ENCODE peak calls at places on chromosomes 5 and 9, in five cellular contexts. E is astrocyte, B is HCT116, L is neural progenitor cell, D is keratinocyte. G is an unnamed sample.

GRCh38 chr5:138752951-138753793 is at the start of gene CTNNA1:
- DNase-seq in E (peak; percentile 45), B (peak; percentile 71), L (peak; percentile 92), D (peak; percentile 41), G (no peak)

GRCh38 chr9:5721279-5722087 is 92.6 kb downstream of the RIC1 start:
- DNase-seq in E (no peak), B (no peak), L (no peak), D (no peak), G (no peak)

GRCh38 chr5:42495908-42496307 is 72.7 kb downstream of the GHR start:
- DNase-seq in E (no peak), B (no peak), L (no peak), D (no peak), G (no peak)

GRCh38 chr9:123322771-123323481 is 33.1 kb upstream of the CRB2 start:
- DNase-seq in E (no peak), B (no peak), L (no peak), D (no peak), G (no peak)

GRCh38 chr5:170552486-170553122 is 48.8 kb downstream of the KCNIP1 start:
- DNase-seq in E (peak; percentile 94), B (no peak), L (peak; percentile 53), D (no peak), G (peak; percentile 75)

GRCh38 chr5:91296691-91297143 is 86.4 kb downstream of the ARRDC3 start:
- DNase-seq in E (peak; percentile 87), B (no peak), L (no peak), D (no peak), G (peak; percentile 69)

GRCh38 chr9:89529243-89530030 is 31.5 kb upstream of the SEMA4D start:
- DNase-seq in E (no peak), B (no peak), L (no peak), D (no peak), G (no peak)

GRCh38 chr9:107397076-107398049 is 92.2 kb downstream of the KLF4 start:
- DNase-seq in E (peak; percentile 47), B (no peak), L (no peak), D (peak; percentile 9), G (no peak)

GRCh38 chr9:133731876-133732321 is 6.3 kb downstream of the SARDH start:
- DNase-seq in E (peak; percentile 10), B (peak; percentile 49), L (peak; percentile 84), D (no peak), G (no peak)

GRCh38 chr5:153592081-153592480 is 101.6 kb downstream of the GRIA1 start:
- DNase-seq in E (no peak), B (no peak), L (no peak), D (no peak), G (no peak)

GRCh38 chr5:35860686-35861085 is 4.0 kb downstream of the IL7R start:
- DNase-seq in E (peak; percentile 61), B (no peak), L (no peak), D (no peak), G (no peak)

GRCh38 chr9:21680590-21680989 is 121.8 kb upstream of the MTAP start:
- DNase-seq in E (no peak), B (no peak), L (no peak), D (no peak), G (no peak)

GRCh38 chr9:18466101-18466500 is 7.9 kb upstream of the ADAMTSL1 start:
- DNase-seq in E (no peak), B (no peak), L (no peak), D (no peak), G (no peak)

GRCh38 chr9:21096172-21096900 is 18.6 kb upstream of the IFNB1 start:
- DNase-seq in E (peak; percentile 21), B (no peak), L (no peak), D (peak; percentile 4), G (no peak)

GRCh38 chr5:40437452-40437861 is 242.3 kb upstream of the PTGER4 start:
- DNase-seq in E (peak; percentile 59), B (no peak), L (no peak), D (no peak), G (peak; percentile 35)

GRCh38 chr5:79448336-79448735 is 65.6 kb downstream of the HOMER1 start:
- DNase-seq in E (peak; percentile 78), B (no peak), L (no peak), D (no peak), G (peak; percentile 34)

GRCh38 chr9:105072476-105072875 is 144.5 kb upstream of the ABCA1 start:
- DNase-seq in E (no peak), B (no peak), L (no peak), D (no peak), G (no peak)

GRCh38 chr9:134325813-134326753 is at the start of gene RXRA:
- DNase-seq in E (peak; percentile 77), B (no peak), L (peak; percentile 94), D (no peak), G (no peak)

GRCh38 chr5:82265052-82265451 is 13.1 kb downstream of the RPS23 start:
- DNase-seq in E (peak; percentile 44), B (no peak), L (no peak), D (no peak), G (no peak)

GRCh38 chr9:21711504-21711903 is 90.9 kb upstream of the MTAP start:
- DNase-seq in E (peak; percentile 66), B (peak; percentile 80), L (peak; percentile 84), D (peak; percentile 79), G (peak; percentile 79)

GRCh38 chr9:119639287-119639955 is 270.2 kb upstream of the BRINP1 start:
- DNase-seq in E (no peak), B (no peak), L (peak; percentile 70), D (no peak), G (peak; percentile 9)

GRCh38 chr9:120336021-120336752 is 243.8 kb downstream of the CDK5RAP2 start:
- DNase-seq in E (no peak), B (no peak), L (no peak), D (no peak), G (peak; percentile 19)

GRCh38 chr5:8700222-8700621 is 831.3 kb downstream of the MTRR start:
- DNase-seq in E (no peak), B (no peak), L (no peak), D (no peak), G (no peak)

GRCh38 chr9:114282926-114283325 is 40.0 kb upstream of the ORM1 start:
- DNase-seq in E (peak; percentile 90), B (no peak), L (no peak), D (no peak), G (peak; percentile 49)

GRCh38 chr9:38690574-38690973 is 29.4 kb downstream of the FAM240B start:
- DNase-seq in E (no peak), B (no peak), L (no peak), D (no peak), G (no peak)

GRCh38 chr5:160021818-160022446 is 13.0 kb downstream of the TTC1 start:
- DNase-seq in E (peak; percentile 28), B (peak; percentile 31), L (peak; percentile 70), D (peak; percentile 30), G (peak; percentile 12)

GRCh38 chr9:91567642-91568274 is 144.1 kb upstream of the NFIL3 start:
- DNase-seq in E (no peak), B (no peak), L (no peak), D (no peak), G (no peak)

GRCh38 chr5:19927919-19928318 is 60.1 kb downstream of the CDH18 start:
- DNase-seq in E (no peak), B (no peak), L (peak; percentile 28), D (no peak), G (no peak)

GRCh38 chr5:91033370-91033769 is 349.7 kb downstream of the ARRDC3 start:
- DNase-seq in E (no peak), B (no peak), L (no peak), D (no peak), G (no peak)

GRCh38 chr5:55231476-55232193 is 1.8 kb downstream of the CCNO start:
- DNase-seq in E (no peak), B (no peak), L (peak; percentile 52), D (no peak), G (no peak)

GRCh38 chr5:74653991-74654390 is 13.5 kb upstream of the ENC1 start:
- DNase-seq in E (no peak), B (no peak), L (no peak), D (no peak), G (no peak)

GRCh38 chr9:131813116-131813515 is 73.2 kb upstream of the RAPGEF1 start:
- DNase-seq in E (peak; percentile 77), B (no peak), L (no peak), D (no peak), G (no peak)

GRCh38 chr9:68998812-68999211 is 15.1 kb downstream of the PRKACG start:
- DNase-seq in E (no peak), B (no peak), L (no peak), D (no peak), G (no peak)

GRCh38 chr5:57953830-57954229 is 471.2 kb upstream of the ACTBL2 start:
- DNase-seq in E (no peak), B (no peak), L (no peak), D (no peak), G (no peak)

DNA sequence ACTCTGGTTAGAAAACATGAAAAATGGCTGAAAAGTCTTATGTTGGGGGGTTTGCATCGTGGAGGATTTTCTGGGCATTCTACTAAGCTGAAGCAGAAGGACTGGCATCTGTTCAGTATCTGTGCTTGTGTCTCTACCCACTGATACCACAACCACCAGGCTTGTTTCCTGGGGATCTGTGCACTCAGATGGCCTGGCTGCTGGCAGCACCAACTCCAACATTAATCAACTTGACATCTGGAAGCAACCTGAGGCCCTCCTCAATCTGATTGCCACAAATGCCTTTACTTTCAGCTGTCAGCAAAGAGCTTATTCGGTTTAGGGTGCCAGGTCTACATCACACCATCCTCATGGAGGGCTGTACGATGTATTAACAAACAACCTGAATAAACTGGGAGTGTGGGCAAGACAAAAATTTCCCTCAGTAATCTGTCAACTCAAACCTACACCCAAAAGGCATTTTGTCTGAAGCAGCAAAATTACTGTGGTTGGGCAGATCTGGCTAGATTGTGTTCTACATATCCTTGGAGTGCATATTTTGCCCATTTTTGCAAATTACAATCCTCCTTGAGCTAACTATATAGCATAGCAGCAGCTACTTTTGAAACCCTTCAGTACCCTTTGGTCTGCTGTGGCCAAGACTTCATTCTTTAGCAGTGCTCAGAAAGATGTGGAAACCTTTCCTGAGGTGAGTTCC is 74.6 kb downstream of the FOXD1 start:
- DNase-seq in E (peak; percentile 81), B (no peak), L (no peak), D (no peak), G (no peak)
- H3K27me3 ChIP-seq in E (no peaks in the 10 kb centered on the region), B (no peaks in the 10 kb centered on the region), L (no peaks in the 10 kb centered on the region), D (no peaks in the 10 kb centered on the region), G (no peaks in the 10 kb centered on the region)

GRCh38 chr5:124059200-124059599 is 547.2 kb downstream of the CSNK1G3 start:
- DNase-seq in E (no peak), B (no peak), L (no peak), D (no peak), G (peak; percentile 49)

GRCh38 chr5:124054564-124054963 is 542.6 kb downstream of the CSNK1G3 start:
- DNase-seq in E (no peak), B (no peak), L (no peak), D (no peak), G (no peak)

GRCh38 chr5:124057815-124058231 is 545.8 kb downstream of the CSNK1G3 start:
- DNase-seq in E (no peak), B (no peak), L (no peak), D (no peak), G (no peak)

GRCh38 chr5:124057161-124057814 is 545.3 kb downstream of the CSNK1G3 start:
- DNase-seq in E (no peak), B (no peak), L (no peak), D (no peak), G (peak; percentile 21)

GRCh38 chr5:124056326-124057160 is 544.6 kb downstream of the CSNK1G3 start:
- DNase-seq in E (peak; percentile 75), B (no peak), L (no peak), D (no peak), G (no peak)
- H3K4me3 ChIP-seq in E (no peak overlapping the region), B (no peak overlapping the region), L (no peak overlapping the region), D (no peak overlapping the region), G (no peak overlapping the region)

GRCh38 chr5:178387061-178387855 is 154.7 kb upstream of the PHYKPL start:
- DNase-seq in E (no peak), B (no peak), L (no peak), D (no peak), G (no peak)
- H3K27me3 ChIP-seq in E (no peaks in the 10 kb centered on the region), B (peaks cover 23% of the 10 kb centered on the region), L (no peaks in the 10 kb centered on the region), D (no peaks in the 10 kb centered on the region), G (peaks cover 2% of the 10 kb centered on the region)

GRCh38 chr5:94130077-94130476 is 388.7 kb upstream of the POU5F2 start:
- DNase-seq in E (no peak), B (no peak), L (no peak), D (no peak), G (no peak)
- H3K4me3 ChIP-seq in E (no peak overlapping the region), B (no peak overlapping the region), L (no peak overlapping the region), D (no peak overlapping the region), G (no peak overlapping the region)

G was measured in kidney epithelial cell.